ENCODE peak calls at places on chromosomes 13 and 19, in nine cellular contexts. One of them, this sample, is unnamed.

GRCh38 chr13:94412870-94413269 is 66.6 kb downstream of the DCT start:
- DNase-seq in A172: no peak
- DNase-seq in amygdala: no peak
- DNase-seq in T-helper 1 cell: no peak
- DNase-seq in putamen: no peak
- DNase-seq in nephron progenitor cell: no peak
- DNase-seq in activated CD8-positive, alpha-beta T cell treated with anti-CD3 and anti-CD28 coated beads, Interleukin-2, amount 10 ng/mL, durations not matched to agents 7 days and 5 days: no peak
- DNase-seq in tibial artery: no peak
- DNase-seq in HT1080: no peak
- DNase-seq in this sample: no peak

GRCh38 chr13:40342461-40342860 is 324.0 kb downstream of the FOXO1 start:
- DNase-seq in HT1080: no peak
- DNase-seq in putamen: no peak
- DNase-seq in amygdala: no peak
- DNase-seq in A172: no peak
- DNase-seq in nephron progenitor cell: no peak
- DNase-seq in T-helper 1 cell: no peak
- DNase-seq in activated CD8-positive, alpha-beta T cell treated with anti-CD3 and anti-CD28 coated beads, Interleukin-2, amount 10 ng/mL, durations not matched to agents 7 days and 5 days: no peak
- DNase-seq in tibial artery: no peak
- DNase-seq in this sample: no peak

GRCh38 chr19:37594982-37595382 is 306 bp downstream of the ZNF540 start:
- DNase-seq in nephron progenitor cell: peak; percentile 36
- DNase-seq in putamen: no peak
- DNase-seq in activated CD8-positive, alpha-beta T cell treated with anti-CD3 and anti-CD28 coated beads, Interleukin-2, amount 10 ng/mL, durations not matched to agents 7 days and 5 days: peak; percentile 69
- DNase-seq in tibial artery: peak; percentile 87
- DNase-seq in A172: no peak
- DNase-seq in HT1080: no peak
- DNase-seq in T-helper 1 cell: peak; percentile 50
- DNase-seq in amygdala: peak; percentile 54
- DNase-seq in this sample: no peak

GRCh38 chr13:105679832-105680231 is 855.6 kb downstream of the EFNB2 start:
- DNase-seq in HT1080: no peak
- DNase-seq in T-helper 1 cell: no peak
- DNase-seq in amygdala: no peak
- DNase-seq in putamen: no peak
- DNase-seq in activated CD8-positive, alpha-beta T cell treated with anti-CD3 and anti-CD28 coated beads, Interleukin-2, amount 10 ng/mL, durations not matched to agents 7 days and 5 days: no peak
- DNase-seq in tibial artery: no peak
- DNase-seq in A172: no peak
- DNase-seq in nephron progenitor cell: no peak
- DNase-seq in this sample: no peak

GRCh38 chr13:113535381-113535781 is 44.9 kb upstream of the DCUN1D2 start:
- DNase-seq in T-helper 1 cell: no peak
- DNase-seq in tibial artery: peak; percentile 33
- DNase-seq in putamen: no peak
- DNase-seq in A172: no peak
- DNase-seq in amygdala: no peak
- DNase-seq in HT1080: no peak
- DNase-seq in activated CD8-positive, alpha-beta T cell treated with anti-CD3 and anti-CD28 coated beads, Interleukin-2, amount 10 ng/mL, durations not matched to agents 7 days and 5 days: no peak
- DNase-seq in nephron progenitor cell: no peak
- DNase-seq in this sample: no peak

GRCh38 chr19:9528757-9529336 is 9.6 kb downstream of the ZNF426 start:
- DNase-seq in T-helper 1 cell: no peak
- DNase-seq in nephron progenitor cell: no peak
- DNase-seq in activated CD8-positive, alpha-beta T cell treated with anti-CD3 and anti-CD28 coated beads, Interleukin-2, amount 10 ng/mL, durations not matched to agents 7 days and 5 days: no peak
- DNase-seq in amygdala: no peak
- DNase-seq in tibial artery: no peak
- DNase-seq in HT1080: peak; percentile 3
- DNase-seq in putamen: no peak
- DNase-seq in A172: no peak
- DNase-seq in this sample: no peak

GRCh38 chr19:5624154-5624663 is 1.3 kb downstream of the SAFB start:
- DNase-seq in A172: no peak
- DNase-seq in putamen: peak; percentile 15
- DNase-seq in T-helper 1 cell: no peak
- DNase-seq in HT1080: peak; percentile 15
- DNase-seq in nephron progenitor cell: peak; percentile 30
- DNase-seq in tibial artery: no peak
- DNase-seq in activated CD8-positive, alpha-beta T cell treated with anti-CD3 and anti-CD28 coated beads, Interleukin-2, amount 10 ng/mL, durations not matched to agents 7 days and 5 days: peak; percentile 41
- DNase-seq in amygdala: peak; percentile 33
- DNase-seq in this sample: peak; percentile 35

GRCh38 chr13:30172593-30173300 is 134.6 kb downstream of the KATNAL1 start:
- DNase-seq in nephron progenitor cell: no peak
- DNase-seq in activated CD8-positive, alpha-beta T cell treated with anti-CD3 and anti-CD28 coated beads, Interleukin-2, amount 10 ng/mL, durations not matched to agents 7 days and 5 days: no peak
- DNase-seq in T-helper 1 cell: no peak
- DNase-seq in HT1080: no peak
- DNase-seq in A172: no peak
- DNase-seq in amygdala: no peak
- DNase-seq in tibial artery: no peak
- DNase-seq in putamen: no peak
- DNase-seq in this sample: no peak

GRCh38 chr19:2630352-2631001 is 72.0 kb downstream of the GNG7 start:
- DNase-seq in HT1080: no peak
- DNase-seq in tibial artery: no peak
- DNase-seq in putamen: no peak
- DNase-seq in activated CD8-positive, alpha-beta T cell treated with anti-CD3 and anti-CD28 coated beads, Interleukin-2, amount 10 ng/mL, durations not matched to agents 7 days and 5 days: no peak
- DNase-seq in nephron progenitor cell: no peak
- DNase-seq in T-helper 1 cell: no peak
- DNase-seq in amygdala: no peak
- DNase-seq in A172: no peak
- DNase-seq in this sample: no peak

GRCh38 chr19:50607874-50608785 is 31.6 kb downstream of the SYT3 start:
- DNase-seq in T-helper 1 cell: peak; percentile 49
- DNase-seq in amygdala: peak; percentile 96
- DNase-seq in nephron progenitor cell: peak; percentile 95
- DNase-seq in HT1080: peak; percentile 52
- DNase-seq in tibial artery: no peak
- DNase-seq in putamen: peak; percentile 94
- DNase-seq in A172: peak; percentile 94
- DNase-seq in activated CD8-positive, alpha-beta T cell treated with anti-CD3 and anti-CD28 coated beads, Interleukin-2, amount 10 ng/mL, durations not matched to agents 7 days and 5 days: peak; percentile 84
- DNase-seq in this sample: peak; percentile 73

GRCh38 chr19:52297601-52298358 is 811 bp downstream of the ZNF480 start:
- DNase-seq in tibial artery: no peak
- DNase-seq in putamen: no peak
- DNase-seq in A172: no peak
- DNase-seq in HT1080: no peak
- DNase-seq in T-helper 1 cell: no peak
- DNase-seq in amygdala: no peak
- DNase-seq in activated CD8-positive, alpha-beta T cell treated with anti-CD3 and anti-CD28 coated beads, Interleukin-2, amount 10 ng/mL, durations not matched to agents 7 days and 5 days: no peak
- DNase-seq in nephron progenitor cell: peak; percentile 10
- DNase-seq in this sample: peak; percentile 3

GRCh38 chr19:14375055-14375581 is 6.1 kb upstream of the ADGRE5 start:
- DNase-seq in amygdala: peak; percentile 9
- DNase-seq in tibial artery: no peak
- DNase-seq in A172: no peak
- DNase-seq in putamen: no peak
- DNase-seq in activated CD8-positive, alpha-beta T cell treated with anti-CD3 and anti-CD28 coated beads, Interleukin-2, amount 10 ng/mL, durations not matched to agents 7 days and 5 days: peak; percentile 94
- DNase-seq in HT1080: no peak
- DNase-seq in T-helper 1 cell: peak; percentile 73
- DNase-seq in nephron progenitor cell: no peak
- DNase-seq in this sample: no peak

GRCh38 chr19:46201413-46202310 is 27.9 kb upstream of the IGFL1 start:
- DNase-seq in putamen: no peak
- DNase-seq in HT1080: no peak
- DNase-seq in amygdala: no peak
- DNase-seq in A172: peak; percentile 41
- DNase-seq in nephron progenitor cell: no peak
- DNase-seq in T-helper 1 cell: no peak
- DNase-seq in activated CD8-positive, alpha-beta T cell treated with anti-CD3 and anti-CD28 coated beads, Interleukin-2, amount 10 ng/mL, durations not matched to agents 7 days and 5 days: no peak
- DNase-seq in tibial artery: no peak
- DNase-seq in this sample: no peak

GRCh38 chr13:24207841-24208240 is 47.3 kb downstream of the SPATA13 start:
- DNase-seq in activated CD8-positive, alpha-beta T cell treated with anti-CD3 and anti-CD28 coated beads, Interleukin-2, amount 10 ng/mL, durations not matched to agents 7 days and 5 days: no peak
- DNase-seq in HT1080: no peak
- DNase-seq in nephron progenitor cell: no peak
- DNase-seq in tibial artery: no peak
- DNase-seq in T-helper 1 cell: no peak
- DNase-seq in amygdala: no peak
- DNase-seq in A172: no peak
- DNase-seq in putamen: no peak
- DNase-seq in this sample: no peak

GRCh38 chr19:46727036-46727501 is 10.2 kb upstream of the PRKD2 start:
- DNase-seq in tibial artery: no peak
- DNase-seq in A172: no peak
- DNase-seq in T-helper 1 cell: no peak
- DNase-seq in nephron progenitor cell: no peak
- DNase-seq in amygdala: no peak
- DNase-seq in HT1080: no peak
- DNase-seq in putamen: no peak
- DNase-seq in activated CD8-positive, alpha-beta T cell treated with anti-CD3 and anti-CD28 coated beads, Interleukin-2, amount 10 ng/mL, durations not matched to agents 7 days and 5 days: no peak
- DNase-seq in this sample: peak; percentile 45

GRCh38 chr19:5460748-5461147 is 5.5 kb downstream of the ZNRF4 start:
- DNase-seq in activated CD8-positive, alpha-beta T cell treated with anti-CD3 and anti-CD28 coated beads, Interleukin-2, amount 10 ng/mL, durations not matched to agents 7 days and 5 days: no peak
- DNase-seq in tibial artery: no peak
- DNase-seq in HT1080: no peak
- DNase-seq in putamen: no peak
- DNase-seq in T-helper 1 cell: no peak
- DNase-seq in A172: no peak
- DNase-seq in nephron progenitor cell: no peak
- DNase-seq in amygdala: no peak
- DNase-seq in this sample: no peak

GRCh38 chr19:6556480-6556879 is 25.7 kb downstream of the TNFSF9 start:
- DNase-seq in T-helper 1 cell: no peak
- DNase-seq in tibial artery: no peak
- DNase-seq in putamen: no peak
- DNase-seq in HT1080: peak; percentile 36
- DNase-seq in A172: peak; percentile 68
- DNase-seq in amygdala: no peak
- DNase-seq in nephron progenitor cell: no peak
- DNase-seq in activated CD8-positive, alpha-beta T cell treated with anti-CD3 and anti-CD28 coated beads, Interleukin-2, amount 10 ng/mL, durations not matched to agents 7 days and 5 days: no peak
- DNase-seq in this sample: no peak

GRCh38 chr19:15246198-15246481 is 13.9 kb upstream of the EPHX3 start:
- DNase-seq in T-helper 1 cell: no peak
- DNase-seq in nephron progenitor cell: no peak
- DNase-seq in HT1080: no peak
- DNase-seq in amygdala: no peak
- DNase-seq in putamen: no peak
- DNase-seq in activated CD8-positive, alpha-beta T cell treated with anti-CD3 and anti-CD28 coated beads, Interleukin-2, amount 10 ng/mL, durations not matched to agents 7 days and 5 days: no peak
- DNase-seq in A172: no peak
- DNase-seq in tibial artery: no peak
- DNase-seq in this sample: no peak

GRCh38 chr13:98658131-98658530 is 81.2 kb upstream of the STK24 start:
- DNase-seq in A172: no peak
- DNase-seq in putamen: no peak
- DNase-seq in activated CD8-positive, alpha-beta T cell treated with anti-CD3 and anti-CD28 coated beads, Interleukin-2, amount 10 ng/mL, durations not matched to agents 7 days and 5 days: no peak
- DNase-seq in nephron progenitor cell: no peak
- DNase-seq in HT1080: no peak
- DNase-seq in amygdala: no peak
- DNase-seq in tibial artery: no peak
- DNase-seq in T-helper 1 cell: no peak
- DNase-seq in this sample: no peak

GRCh38 chr19:7176792-7177191 is 107.3 kb downstream of the ZNF557 start:
- DNase-seq in HT1080: no peak
- DNase-seq in nephron progenitor cell: no peak
- DNase-seq in activated CD8-positive, alpha-beta T cell treated with anti-CD3 and anti-CD28 coated beads, Interleukin-2, amount 10 ng/mL, durations not matched to agents 7 days and 5 days: no peak
- DNase-seq in A172: no peak
- DNase-seq in amygdala: no peak
- DNase-seq in tibial artery: no peak
- DNase-seq in T-helper 1 cell: no peak
- DNase-seq in putamen: no peak
- DNase-seq in this sample: no peak

GRCh38 chr13:34076943-34077703 is 259.2 kb downstream of the RFC3 start:
- DNase-seq in putamen: no peak
- DNase-seq in activated CD8-positive, alpha-beta T cell treated with anti-CD3 and anti-CD28 coated beads, Interleukin-2, amount 10 ng/mL, durations not matched to agents 7 days and 5 days: no peak
- DNase-seq in HT1080: peak; percentile 8
- DNase-seq in tibial artery: no peak
- DNase-seq in A172: peak; percentile 36
- DNase-seq in T-helper 1 cell: no peak
- DNase-seq in nephron progenitor cell: no peak
- DNase-seq in amygdala: no peak
- DNase-seq in this sample: no peak

GRCh38 chr19:42323852-42324654 is 1.4 kb upstream of the MEGF8 start:
- DNase-seq in activated CD8-positive, alpha-beta T cell treated with anti-CD3 and anti-CD28 coated beads, Interleukin-2, amount 10 ng/mL, durations not matched to agents 7 days and 5 days: no peak
- DNase-seq in putamen: no peak
- DNase-seq in HT1080: no peak
- DNase-seq in amygdala: no peak
- DNase-seq in tibial artery: no peak
- DNase-seq in A172: no peak
- DNase-seq in nephron progenitor cell: peak; percentile 44
- DNase-seq in T-helper 1 cell: no peak
- DNase-seq in this sample: no peak

GRCh38 chr19:45340232-45340898 is at the start of gene KLC3:
- DNase-seq in putamen: no peak
- DNase-seq in amygdala: no peak
- DNase-seq in nephron progenitor cell: peak; percentile 69
- DNase-seq in tibial artery: no peak
- DNase-seq in HT1080: no peak
- DNase-seq in A172: no peak
- DNase-seq in T-helper 1 cell: peak; percentile 47
- DNase-seq in activated CD8-positive, alpha-beta T cell treated with anti-CD3 and anti-CD28 coated beads, Interleukin-2, amount 10 ng/mL, durations not matched to agents 7 days and 5 days: no peak
- DNase-seq in this sample: no peak

GRCh38 chr13:94703721-94704314 is 8.5 kb downstream of the SOX21 start:
- DNase-seq in A172: no peak
- DNase-seq in activated CD8-positive, alpha-beta T cell treated with anti-CD3 and anti-CD28 coated beads, Interleukin-2, amount 10 ng/mL, durations not matched to agents 7 days and 5 days: no peak
- DNase-seq in amygdala: no peak
- DNase-seq in T-helper 1 cell: no peak
- DNase-seq in nephron progenitor cell: peak; percentile 11
- DNase-seq in HT1080: no peak
- DNase-seq in putamen: no peak
- DNase-seq in tibial artery: no peak
- DNase-seq in this sample: no peak

GRCh38 chr13:33524086-33524485 is 238.5 kb upstream of the STARD13 start:
- DNase-seq in amygdala: no peak
- DNase-seq in T-helper 1 cell: no peak
- DNase-seq in activated CD8-positive, alpha-beta T cell treated with anti-CD3 and anti-CD28 coated beads, Interleukin-2, amount 10 ng/mL, durations not matched to agents 7 days and 5 days: no peak
- DNase-seq in nephron progenitor cell: no peak
- DNase-seq in HT1080: peak; percentile 64
- DNase-seq in A172: peak; percentile 48
- DNase-seq in putamen: no peak
- DNase-seq in tibial artery: no peak
- DNase-seq in this sample: no peak

GRCh38 chr19:17424743-17425365 is 5.0 kb downstream of the MVB12A start:
- DNase-seq in amygdala: peak; percentile 36
- DNase-seq in A172: no peak
- DNase-seq in T-helper 1 cell: no peak
- DNase-seq in activated CD8-positive, alpha-beta T cell treated with anti-CD3 and anti-CD28 coated beads, Interleukin-2, amount 10 ng/mL, durations not matched to agents 7 days and 5 days: peak; percentile 60
- DNase-seq in HT1080: no peak
- DNase-seq in nephron progenitor cell: peak; percentile 91
- DNase-seq in tibial artery: no peak
- DNase-seq in putamen: no peak
- DNase-seq in this sample: peak; percentile 30

GRCh38 chr13:28716511-28716910 is 2.3 kb downstream of the SLC46A3 start:
- DNase-seq in activated CD8-positive, alpha-beta T cell treated with anti-CD3 and anti-CD28 coated beads, Interleukin-2, amount 10 ng/mL, durations not matched to agents 7 days and 5 days: no peak
- DNase-seq in putamen: no peak
- DNase-seq in amygdala: no peak
- DNase-seq in T-helper 1 cell: no peak
- DNase-seq in tibial artery: no peak
- DNase-seq in nephron progenitor cell: no peak
- DNase-seq in A172: peak; percentile 97
- DNase-seq in HT1080: peak; percentile 99
- DNase-seq in this sample: no peak

GRCh38 chr19:46903458-46903857 is 42.7 kb downstream of the ARHGAP35 start:
- DNase-seq in amygdala: no peak
- DNase-seq in A172: no peak
- DNase-seq in putamen: no peak
- DNase-seq in nephron progenitor cell: no peak
- DNase-seq in activated CD8-positive, alpha-beta T cell treated with anti-CD3 and anti-CD28 coated beads, Interleukin-2, amount 10 ng/mL, durations not matched to agents 7 days and 5 days: no peak
- DNase-seq in HT1080: no peak
- DNase-seq in T-helper 1 cell: no peak
- DNase-seq in tibial artery: no peak
- DNase-seq in this sample: peak; percentile 35

GRCh38 chr19:6516659-6517291 is 14.1 kb upstream of the TNFSF9 start:
- DNase-seq in nephron progenitor cell: peak; percentile 97
- DNase-seq in amygdala: peak; percentile 89
- DNase-seq in HT1080: peak; percentile 73
- DNase-seq in A172: peak; percentile 84
- DNase-seq in tibial artery: peak; percentile 86
- DNase-seq in putamen: peak; percentile 91
- DNase-seq in activated CD8-positive, alpha-beta T cell treated with anti-CD3 and anti-CD28 coated beads, Interleukin-2, amount 10 ng/mL, durations not matched to agents 7 days and 5 days: peak; percentile 94
- DNase-seq in T-helper 1 cell: peak; percentile 85
- DNase-seq in this sample: peak; percentile 83

This sample was measured in dermis microvascular lymphatic vessel endothelial cell.